ENCODE peak calls at places on chromosomes 3 and 15, in five cellular contexts. Q, P, E, K and O are unnamed samples.

GRCh38 chr3:66480666-66481065 is 20.2 kb downstream of the LRIG1 start:
- DNase-seq in Q (no peak), P (no peak), E (peak), K (peak), O (no peak)

GRCh38 chr15:70316059-70316600 is 218.4 kb upstream of the TLE3 start:
- DNase-seq in Q (no peak), P (no peak), E (no peak), K (peak), O (no peak)

GRCh38 chr3:123884258-123884831 is at the start of gene MYLK:
- DNase-seq in Q (peak), P (peak), E (peak), K (peak), O (peak)

GRCh38 chr15:51721199-51721960 is 16.1 kb downstream of the LYSMD2 start:
- DNase-seq in Q (no peak), P (no peak), E (no peak), K (peak), O (no peak)

GRCh38 chr3:72791132-72791531 is 57.1 kb downstream of the SHQ1 start:
- DNase-seq in Q (no peak), P (no peak), E (no peak), K (peak), O (peak)

GRCh38 chr3:128950223-128950938 is 43.5 kb downstream of the CFAP92 start:
- DNase-seq in Q (no peak), P (no peak), E (no peak), K (peak), O (peak)

GRCh38 chr15:90212221-90213079 is 11.3 kb downstream of the SEMA4B start:
- DNase-seq in Q (no peak), P (no peak), E (no peak), K (no peak), O (no peak)

GRCh38 chr15:59345326-59345725 is 27.3 kb downstream of the MYO1E start:
- DNase-seq in Q (no peak), P (no peak), E (no peak), K (no peak), O (no peak)

GRCh38 chr3:182212479-182213076 is 500.9 kb downstream of the SOX2 start:
- DNase-seq in Q (peak), P (no peak), E (peak), K (peak), O (peak)

DNA sequence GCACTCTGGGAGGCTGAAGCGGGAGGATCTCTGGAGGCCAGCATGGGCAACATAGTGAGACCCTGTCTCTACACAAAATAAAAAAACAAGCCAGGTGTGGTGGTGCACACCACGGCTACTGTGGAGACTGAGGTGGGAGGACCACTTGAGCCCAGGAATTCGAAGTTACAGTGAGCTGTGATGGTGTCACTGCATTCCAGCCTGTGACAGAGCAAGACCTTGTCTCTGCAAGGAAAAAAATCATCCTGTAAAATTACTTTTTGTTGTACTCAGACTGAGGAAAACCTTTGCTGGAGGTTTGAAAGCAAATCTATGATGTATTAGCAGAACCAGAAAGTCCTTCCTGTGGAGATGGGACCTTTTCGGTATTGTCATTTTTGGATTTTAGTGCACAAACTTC is 63.3 kb downstream of the ATP1B3 start:
- DNase-seq in Q (no peak), P (no peak), E (peak), K (no peak), O (no peak)
- H3K27ac ChIP-seq in Q (no peak), P (no peak), E (peak), K (no peak), O (no peak)

GRCh38 chr3:141406265-141406664 is 38.0 kb downstream of the ZBTB38 start:
- DNase-seq in Q (no peak), P (no peak), E (no peak), K (no peak), O (no peak)
- H3K4me3 ChIP-seq in Q (peak), P (no peak), E (no peak), K (no peak), O (no peak)

GRCh38 chr15:83066034-83066760 is 855 bp downstream of the BTBD1 start:
- DNase-seq in Q (peak), P (no peak), E (no peak), K (no peak), O (peak)
- H3K27ac ChIP-seq in Q (peak), P (peak), E (peak), K (peak), O (peak)

DNA sequence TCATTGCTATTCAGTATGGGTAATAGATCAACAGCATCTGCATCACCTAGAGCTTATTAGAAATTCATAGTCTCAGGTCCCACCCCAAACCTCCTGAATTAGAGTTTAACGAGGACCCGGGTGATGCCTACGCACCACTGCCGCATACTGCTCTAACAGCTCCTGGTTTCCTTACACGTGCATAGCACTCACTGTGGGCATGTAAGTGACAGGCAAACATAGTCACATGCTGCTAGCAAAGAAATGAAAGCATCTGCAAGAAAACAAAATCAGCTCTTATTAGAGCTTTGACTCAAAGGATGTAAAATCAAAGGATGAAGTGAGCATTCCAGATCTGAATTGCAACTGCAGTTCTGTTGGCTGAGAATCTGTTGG is 19.0 kb upstream of the RIOX2 start:
- DNase-seq in Q (no peak), P (no peak), E (no peak), K (no peak), O (no peak)
- H3K4me3 ChIP-seq in Q (no peak), P (no peak), E (no peak), K (no peak), O (no peak)

DNA sequence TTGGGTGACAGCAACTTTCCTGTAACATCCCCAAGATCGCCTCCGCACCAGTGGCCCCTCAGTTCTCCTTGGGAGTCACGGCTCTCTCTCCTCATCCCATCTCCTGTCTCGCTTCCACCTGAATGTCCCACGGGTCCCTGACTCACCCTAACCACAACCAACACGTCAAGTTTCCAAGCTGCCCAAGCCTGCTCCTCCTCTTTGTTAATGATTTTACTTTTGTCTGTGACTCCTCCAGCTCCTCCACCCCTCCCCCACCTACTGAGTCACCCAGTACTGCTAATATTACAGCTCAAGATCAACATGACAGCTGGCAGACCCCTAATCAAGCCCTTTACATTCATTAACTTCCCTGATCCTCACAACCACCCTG is 39.3 kb downstream of the BDH1 start:
- DNase-seq in Q (no peak), P (no peak), E (peak), K (peak), O (peak)
- H3K27ac ChIP-seq in Q (no peak), P (no peak), E (peak), K (peak), O (peak)

GRCh38 chr3:9729419-9729818 is 2.1 kb upstream of the BRPF1 start:
- DNase-seq in Q (no peak), P (no peak), E (no peak), K (no peak), O (no peak)

GRCh38 chr3:9730747-9731205 is 759 bp upstream of the BRPF1 start:
- DNase-seq in Q (no peak), P (no peak), E (peak), K (peak), O (no peak)

GRCh38 chr3:9725775-9726174 is 5.8 kb upstream of the BRPF1 start:
- DNase-seq in Q (no peak), P (no peak), E (no peak), K (no peak), O (no peak)

GRCh38 chr3:9727743-9728142 is 3.8 kb upstream of the BRPF1 start:
- DNase-seq in Q (no peak), P (no peak), E (no peak), K (no peak), O (no peak)

DNA sequence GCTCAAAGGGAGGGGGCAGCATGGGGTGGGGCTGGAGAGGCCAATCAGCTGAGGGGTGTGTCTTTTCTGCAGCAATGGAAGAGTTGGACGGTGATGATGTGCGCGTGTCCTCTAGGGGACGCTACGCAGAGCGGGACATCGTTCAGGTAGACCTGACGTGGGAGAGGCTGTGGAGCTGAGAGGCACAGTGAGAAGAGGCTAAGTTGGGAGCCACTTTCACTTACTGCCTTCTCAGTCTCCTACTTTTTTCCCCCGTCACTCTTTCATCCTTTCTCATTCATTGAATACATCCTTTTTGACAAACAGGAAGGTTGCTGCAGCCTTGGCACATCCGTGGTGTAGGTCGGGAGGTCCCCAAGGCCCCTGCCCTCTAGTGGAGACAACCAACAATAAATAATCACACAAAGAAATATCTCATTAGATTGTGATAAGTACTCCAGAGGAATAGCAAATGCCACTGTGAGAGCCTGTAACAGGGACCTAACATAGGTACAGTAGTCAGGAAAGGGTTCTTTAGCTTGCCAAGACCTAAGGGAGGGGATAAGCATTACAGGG is 4.4 kb upstream of the BRPF1 start:
- DNase-seq in Q (no peak), P (no peak), E (peak), K (no peak), O (no peak)
- H3K4me3 ChIP-seq in Q (no peak), P (no peak), E (no peak), K (no peak), O (no peak)

GRCh38 chr3:159771865-159772611 is 216.6 kb upstream of the IL12A start:
- DNase-seq in Q (no peak), P (no peak), E (no peak), K (no peak), O (no peak)

GRCh38 chr3:159770998-159771397 is 217.6 kb upstream of the IL12A start:
- DNase-seq in Q (no peak), P (no peak), E (no peak), K (no peak), O (no peak)

GRCh38 chr3:159776779-159777178 is 211.9 kb upstream of the IL12A start:
- DNase-seq in Q (peak), P (no peak), E (no peak), K (no peak), O (no peak)

GRCh38 chr3:159775372-159775961 is 213.2 kb upstream of the IL12A start:
- DNase-seq in Q (peak), P (peak), E (peak), K (peak), O (peak)

DNA sequence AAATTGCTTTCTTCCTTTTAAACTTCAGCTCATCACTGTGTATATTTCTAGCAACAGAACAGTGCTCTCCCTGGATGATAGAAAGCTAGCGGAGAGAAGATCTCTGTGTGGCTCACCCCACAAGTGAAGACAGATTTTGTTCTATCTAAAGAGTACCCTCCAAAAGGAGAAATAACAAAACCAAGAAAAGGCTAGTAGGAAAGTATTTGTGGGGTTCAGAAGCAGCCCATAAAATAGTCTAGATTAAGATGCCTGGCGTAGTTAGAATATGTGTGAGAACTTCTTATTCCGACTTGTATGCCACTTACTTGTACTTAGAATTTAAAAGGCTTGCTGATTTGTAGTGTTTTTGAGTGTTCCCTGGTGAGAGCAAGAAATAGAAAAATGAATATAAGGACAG is 214.9 kb upstream of the IL12A start:
- DNase-seq in Q (no peak), P (no peak), E (no peak), K (no peak), O (no peak)
- H3K27ac ChIP-seq in Q (no peak), P (no peak), E (no peak), K (no peak), O (no peak)

GRCh38 chr3:177602601-177603136 is 405.4 kb upstream of the TBL1XR1 start:
- DNase-seq in Q (no peak), P (no peak), E (no peak), K (peak), O (no peak)
- H3K4me3 ChIP-seq in Q (no peak), P (no peak), E (no peak), K (no peak), O (no peak)

DNA sequence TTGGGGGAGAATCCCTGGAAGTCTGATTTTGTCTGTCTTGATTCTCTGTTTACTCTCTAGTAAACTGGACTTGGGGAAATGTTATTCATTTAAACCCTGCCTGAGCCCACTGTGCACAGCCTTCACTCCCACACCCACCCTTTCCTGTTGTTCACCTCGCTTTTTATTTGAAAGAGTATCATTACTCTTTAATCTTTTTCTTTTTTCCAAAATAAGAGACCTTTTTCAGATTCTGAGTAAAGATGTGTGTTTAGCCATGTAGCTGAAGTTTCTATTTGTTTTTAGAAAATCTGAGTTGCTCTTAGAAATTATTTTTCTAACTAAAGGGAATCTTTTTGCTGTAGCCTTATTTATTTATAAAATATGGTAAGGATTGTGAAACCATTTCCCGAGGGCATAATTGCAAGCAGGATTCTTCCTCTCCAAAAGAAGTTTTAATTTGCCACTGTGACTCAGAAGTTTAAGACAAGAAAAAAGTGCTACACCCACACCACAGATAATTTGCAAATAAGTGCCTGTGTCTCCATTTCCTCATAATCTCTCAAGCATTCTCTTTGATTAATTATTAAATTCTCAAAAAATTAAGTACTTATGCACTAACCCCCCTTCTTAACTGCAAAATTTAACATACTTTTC is 43.4 kb downstream of the RASA2 start:
- DNase-seq in Q (no peak), P (no peak), E (peak), K (peak), O (no peak)
- H3K27ac ChIP-seq in Q (peak), P (peak), E (no peak), K (no peak), O (no peak)

DNA sequence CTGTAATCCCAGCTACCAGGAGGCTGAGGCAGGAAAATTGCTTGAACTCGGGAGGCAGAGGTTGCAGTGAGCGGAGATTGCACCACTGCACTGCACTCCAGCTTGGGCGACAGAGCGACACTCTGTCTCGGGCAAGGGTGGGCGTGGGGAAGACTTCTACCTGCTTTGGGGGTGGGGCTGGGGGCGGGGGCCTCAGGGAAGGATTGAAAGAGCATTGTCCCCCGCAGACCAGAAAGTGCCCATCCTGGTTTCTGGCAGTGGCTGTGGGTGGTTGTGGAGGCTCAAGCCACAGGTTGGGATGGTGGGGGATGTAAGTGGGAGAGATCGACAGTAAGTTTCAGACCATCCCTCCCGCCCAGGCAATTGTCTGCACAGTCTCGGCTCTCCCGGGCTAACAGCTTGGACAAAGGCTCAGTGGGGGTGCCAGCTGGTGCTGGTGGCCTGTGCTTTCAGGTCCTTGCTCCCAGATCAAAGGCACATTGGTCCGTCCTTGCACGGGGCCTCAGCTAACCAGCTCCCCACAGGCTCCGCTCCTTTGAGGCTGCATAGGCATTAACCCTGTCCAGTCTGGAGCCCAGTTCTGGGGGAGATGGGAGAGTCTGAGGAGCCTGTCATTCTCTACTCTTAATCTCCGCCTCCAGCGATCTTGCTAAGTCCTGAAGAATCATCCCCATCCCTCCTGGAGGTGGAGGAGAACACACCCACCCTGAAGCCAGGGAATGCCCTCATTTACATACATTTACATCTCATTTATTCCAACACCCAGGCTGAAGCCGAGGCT is 8.6 kb downstream of the SCN5A start:
- DNase-seq in Q (no peak), P (no peak), E (no peak), K (no peak), O (no peak)
- H3K4me3 ChIP-seq in Q (peak), P (no peak), E (no peak), K (no peak), O (no peak)